ENCODE peak calls at places on chromosomes 4 and X, in six cellular contexts. G is right atrium auricular region; D is fibroblast of mammary gland; X is breast epithelium; Z is CD8-positive, alpha-beta memory T cell; H is IMR-90. U is an unnamed sample.

GRCh38 chr4:2009651-2010233 is 968 bp upstream of the NELFA start:
- DNase-seq in D (peak; percentile 48), X (no peak), G (peak; percentile 65), H (peak; percentile 45), Z (peak; percentile 50), U (peak; percentile 29)

GRCh38 chr4:95249402-95250043 is 299.2 kb downstream of the UNC5C start:
- DNase-seq in X (no peak), D (no peak), G (no peak), H (no peak), Z (no peak), U (no peak)

GRCh38 chr4:158209825-158210807 is at the start of gene TMEM144:
- DNase-seq in H (peak; percentile 85), D (peak; percentile 88), G (peak; percentile 97), Z (no peak), X (peak; percentile 90), U (no peak)

GRCh38 chr4:143375326-143376073 is 38.8 kb downstream of the GAB1 start:
- DNase-seq in Z (no peak), G (no peak), D (peak; percentile 38), X (no peak), H (no peak), U (no peak)

GRCh38 chr4:89549907-89550306 is 242.3 kb upstream of the GPRIN3 start:
- DNase-seq in G (no peak), Z (no peak), X (no peak), H (peak; percentile 54), D (peak; percentile 85), U (no peak)

GRCh38 chr4:26455571-26455970 is 34.7 kb downstream of the CCKAR start:
- DNase-seq in H (no peak), X (no peak), D (no peak), Z (no peak), G (no peak), U (no peak)

GRCh38 chr4:138111462-138112000 is 130.6 kb downstream of the SLC7A11 start:
- DNase-seq in D (no peak), G (no peak), Z (no peak), X (no peak), H (peak; percentile 29), U (no peak)

GRCh38 chr4:185582651-185583400 is 47.5 kb upstream of the PDLIM3 start:
- DNase-seq in X (no peak), G (no peak), Z (no peak), H (no peak), D (no peak), U (no peak)

GRCh38 chrX:97984641-97985040 is 1100.9 kb downstream of the RPA4 start:
- DNase-seq in Z (no peak), H (peak; percentile 22), X (no peak), G (no peak), D (peak; percentile 1), U (no peak)

GRCh38 chr4:78561677-78562076 is 10.1 kb downstream of the ANXA3 start:
- DNase-seq in X (no peak), H (no peak), Z (no peak), G (no peak), D (no peak), U (no peak)

GRCh38 chr4:76897522-76898384 is at the start of gene SOWAHB:
- DNase-seq in X (peak; percentile 84), Z (peak; percentile 23), D (no peak), G (no peak), H (no peak), U (peak; percentile 24)

GRCh38 chr4:99074816-99075215 is 13.8 kb downstream of the ADH5 start:
- DNase-seq in X (no peak), D (no peak), G (no peak), Z (no peak), H (no peak), U (no peak)

GRCh38 chr4:734075-734474 is 28.4 kb downstream of the PCGF3 start:
- DNase-seq in D (no peak), X (no peak), Z (no peak), G (no peak), H (no peak), U (no peak)

GRCh38 chr4:730511-730910 is 24.9 kb downstream of the PCGF3 start:
- DNase-seq in D (no peak), Z (no peak), G (no peak), X (no peak), H (no peak), U (no peak)

GRCh38 chr4:732911-733630 is 27.4 kb downstream of the PCGF3 start:
- DNase-seq in H (no peak), Z (no peak), X (no peak), G (no peak), D (no peak), U (no peak)

GRCh38 chr4:733631-733980 is 28.0 kb downstream of the PCGF3 start:
- DNase-seq in H (no peak), D (no peak), Z (no peak), G (no peak), X (no peak), U (no peak)

GRCh38 chr4:732480-732879 is 26.8 kb downstream of the PCGF3 start:
- DNase-seq in H (no peak), D (no peak), Z (no peak), G (no peak), X (no peak), U (no peak)
- H3K4me3 ChIP-seq in H (no peak overlapping the region), D (no peak overlapping the region), Z (no peak overlapping the region), G (no peak overlapping the region), X (no peak overlapping the region), U (no peak overlapping the region)

DNA sequence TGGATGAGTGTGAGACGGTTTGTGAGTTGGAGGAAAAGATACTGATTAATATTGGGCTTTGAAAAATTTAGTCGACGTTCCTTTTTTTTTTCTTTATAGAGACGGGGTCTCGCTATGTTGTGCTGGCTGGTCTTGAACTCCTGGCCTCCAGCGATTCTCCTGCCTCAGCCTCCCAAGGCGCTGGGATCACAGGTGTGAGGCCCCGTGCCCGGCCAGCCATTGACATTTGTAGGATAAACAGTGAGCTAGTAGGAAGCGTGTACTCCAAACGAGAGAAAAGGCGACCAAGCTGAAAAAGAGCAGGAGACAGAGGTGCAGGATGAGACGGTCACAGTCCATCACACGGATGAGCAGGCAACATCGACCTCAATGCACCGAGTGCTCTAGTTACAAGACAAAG is 19.4 kb downstream of the PPP2R3B start:
- DNase-seq in G (no peak), X (no peak), H (no peak), Z (no peak), D (no peak), U (no peak)
- H3K4me3 ChIP-seq in G (no peak overlapping the region), X (no peak overlapping the region), H (no peak overlapping the region), Z (no peak overlapping the region), D (no peak overlapping the region), U (no peak overlapping the region)

DNA sequence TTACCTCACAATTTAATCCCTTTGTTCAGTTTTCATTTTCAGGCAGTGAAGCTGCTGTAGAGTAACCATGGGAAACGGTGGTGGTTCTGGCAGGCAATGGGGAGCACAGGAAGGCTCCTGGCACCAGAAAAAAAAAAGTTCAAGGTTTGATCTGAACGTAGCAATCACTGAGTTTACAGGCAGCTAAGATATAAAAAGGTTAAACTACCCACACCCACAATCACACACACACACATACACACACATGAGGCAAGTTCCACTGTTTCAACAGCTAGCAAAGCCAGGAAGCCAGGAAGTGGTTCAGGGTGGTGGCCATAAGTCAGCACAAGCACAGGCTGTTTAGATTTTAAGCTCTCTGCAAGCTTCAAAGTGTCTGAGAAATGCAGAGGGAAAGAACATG is at the start of gene SULT1B1:
- DNase-seq in G (no peak), Z (no peak), D (peak; percentile 85), X (no peak), H (peak; percentile 43), U (peak; percentile 7)
- H3K4me3 ChIP-seq in G (no peak within 1 kb of the TSS), Z (peak within 1 kb of the TSS; percentile 45), D (peak within 1 kb of the TSS; percentile 37), X (no peak within 1 kb of the TSS), H (no peak within 1 kb of the TSS), U (peak within 1 kb of the TSS; percentile 24)

GRCh38 chr4:153560918-153561317 is 94.8 kb downstream of the TMEM131L start:
- DNase-seq in D (peak; percentile 55), H (no peak), X (no peak), Z (no peak), G (no peak), U (no peak)
- H3K4me3 ChIP-seq in D (no peak overlapping the region), H (no peak overlapping the region), X (no peak overlapping the region), Z (no peak overlapping the region), G (no peak overlapping the region), U (no peak overlapping the region)

DNA sequence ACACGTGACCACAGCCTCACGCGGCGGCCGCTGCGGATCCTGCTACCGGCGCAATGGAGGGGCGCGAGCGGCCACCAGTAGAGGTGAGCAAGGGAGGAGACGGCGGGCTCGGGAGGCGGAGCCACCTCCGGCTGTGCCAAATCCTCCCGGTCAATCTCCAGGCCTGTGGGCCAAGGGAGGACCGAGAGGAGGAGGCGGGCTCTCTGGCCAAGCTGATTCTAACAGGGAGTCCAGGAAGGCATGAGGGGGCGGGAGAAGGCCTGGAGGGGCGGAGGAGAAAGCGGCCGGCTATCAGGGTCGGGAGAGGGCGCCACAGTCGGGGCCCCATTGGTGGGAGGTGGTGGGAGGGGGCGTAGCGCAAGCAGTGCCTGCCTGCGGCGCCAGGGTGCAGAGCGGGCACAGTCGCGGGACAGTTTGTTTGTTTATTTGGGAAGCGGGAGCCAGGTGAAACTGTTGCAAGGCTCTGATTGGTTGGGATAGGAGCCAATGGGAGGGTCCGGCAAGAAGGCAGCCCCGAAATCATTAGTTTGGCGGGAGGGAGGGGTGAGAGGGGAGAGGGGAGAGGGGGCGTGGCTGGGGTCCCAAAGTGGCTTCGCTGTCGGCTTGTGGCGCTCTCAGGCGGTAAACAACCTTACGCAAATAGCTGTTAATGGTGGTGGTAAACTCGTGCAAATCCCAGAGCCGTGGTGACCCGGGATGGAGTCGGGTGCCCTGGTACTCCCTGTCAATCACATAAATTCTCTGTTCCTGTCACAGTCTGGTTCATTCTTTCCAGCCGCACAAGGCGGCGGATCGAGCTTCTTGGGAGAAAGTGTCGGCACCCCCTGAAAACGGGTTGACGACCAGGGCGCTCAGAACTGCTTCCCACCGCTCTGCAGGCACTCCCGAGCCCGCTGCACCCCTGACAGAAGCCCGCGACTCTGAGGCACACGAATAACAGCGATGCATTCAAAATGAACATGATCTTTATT is at the start of gene IRS4:
- DNase-seq in H (no peak), X (no peak), G (no peak), D (peak; percentile 2), Z (no peak), U (no peak)
- H3K4me3 ChIP-seq in H (peak within 1 kb of the TSS; percentile 32), X (peak within 1 kb of the TSS; percentile 29), G (peak within 1 kb of the TSS; percentile 26), D (peak within 1 kb of the TSS; percentile 15), Z (no peak within 1 kb of the TSS), U (no peak within 1 kb of the TSS)

GRCh38 chr4:183094393-183095198 is 4.5 kb upstream of the WWC2 start:
- DNase-seq in H (no peak), G (no peak), Z (no peak), X (no peak), D (no peak), U (no peak)

GRCh38 chr4:183095199-183095512 is 3.9 kb upstream of the WWC2 start:
- DNase-seq in H (no peak), Z (no peak), G (no peak), X (no peak), D (no peak), U (no peak)

GRCh38 chr4:183098080-183098722 is 856 bp upstream of the WWC2 start:
- DNase-seq in H (peak; percentile 50), G (peak; percentile 71), Z (peak; percentile 6), X (peak; percentile 60), D (peak; percentile 43), U (peak; percentile 13)

GRCh38 chr4:183097251-183098079 is 1.6 kb upstream of the WWC2 start:
- DNase-seq in H (no peak), Z (no peak), D (peak; percentile 11), G (no peak), X (no peak), U (no peak)

GRCh38 chr4:183096276-183096965 is 2.6 kb upstream of the WWC2 start:
- DNase-seq in X (no peak), H (no peak), G (no peak), Z (no peak), D (no peak), U (no peak)
- H3K4me3 ChIP-seq in X (no peak overlapping the region), H (no peak overlapping the region), G (no peak overlapping the region), Z (no peak overlapping the region), D (no peak overlapping the region), U (no peak overlapping the region)